ENCODE peak calls at places on chromosomes 4 and X, in seven cellular contexts. One of them, this sample, is unnamed.

GRCh38 chrX:635428-636192 is 5.0 kb downstream of the SHOX start:
- DNase-seq in GM13976: no peak
- DNase-seq in lung: no peak
- DNase-seq in suprapubic skin: no peak
- DNase-seq in WTC11: peak; percentile 66
- DNase-seq in body of pancreas: no peak
- DNase-seq in AG09309: no peak
- DNase-seq in this sample: no peak

GRCh38 chr4:130238121-130238520 is 1142.2 kb downstream of the C4orf33 start:
- DNase-seq in GM13976: no peak
- DNase-seq in lung: no peak
- DNase-seq in suprapubic skin: no peak
- DNase-seq in WTC11: no peak
- DNase-seq in body of pancreas: no peak
- DNase-seq in AG09309: no peak
- DNase-seq in this sample: no peak

GRCh38 chrX:136353519-136354095 is 52.8 kb downstream of the ADGRG4 start:
- DNase-seq in GM13976: no peak
- DNase-seq in lung: no peak
- DNase-seq in suprapubic skin: no peak
- DNase-seq in WTC11: no peak
- DNase-seq in body of pancreas: no peak
- DNase-seq in AG09309: no peak
- DNase-seq in this sample: no peak

GRCh38 chrX:69027181-69028005 is 137.9 kb downstream of the PJA1 start:
- DNase-seq in GM13976: peak; percentile 26
- DNase-seq in lung: peak; percentile 26
- DNase-seq in suprapubic skin: no peak
- DNase-seq in WTC11: no peak
- DNase-seq in body of pancreas: no peak
- DNase-seq in AG09309: no peak
- DNase-seq in this sample: peak; percentile 47

GRCh38 chr4:175811171-175811570 is 893 bp downstream of the GPM6A start:
- DNase-seq in GM13976: no peak
- DNase-seq in lung: no peak
- DNase-seq in suprapubic skin: no peak
- DNase-seq in WTC11: no peak
- DNase-seq in body of pancreas: no peak
- DNase-seq in AG09309: no peak
- DNase-seq in this sample: no peak

GRCh38 chrX:117707948-117708743 is 408.5 kb downstream of the KLHL13 start:
- DNase-seq in GM13976: no peak
- DNase-seq in lung: no peak
- DNase-seq in suprapubic skin: no peak
- DNase-seq in WTC11: no peak
- DNase-seq in body of pancreas: no peak
- DNase-seq in AG09309: no peak
- DNase-seq in this sample: no peak

GRCh38 chr4:74933562-74934015 is 673 bp downstream of the PARM1 start:
- DNase-seq in GM13976: no peak
- DNase-seq in lung: peak; percentile 29
- DNase-seq in suprapubic skin: no peak
- DNase-seq in WTC11: no peak
- DNase-seq in body of pancreas: peak; percentile 58
- DNase-seq in AG09309: no peak
- DNase-seq in this sample: peak; percentile 28

GRCh38 chr4:129144755-129145206 is 48.8 kb downstream of the C4orf33 start:
- DNase-seq in GM13976: no peak
- DNase-seq in lung: no peak
- DNase-seq in suprapubic skin: no peak
- DNase-seq in WTC11: no peak
- DNase-seq in body of pancreas: no peak
- DNase-seq in AG09309: peak; percentile 7
- DNase-seq in this sample: no peak

GRCh38 chr4:54586343-54586953 is 71.3 kb upstream of the KIT start:
- DNase-seq in GM13976: no peak
- DNase-seq in lung: no peak
- DNase-seq in suprapubic skin: no peak
- DNase-seq in WTC11: no peak
- DNase-seq in body of pancreas: no peak
- DNase-seq in AG09309: peak; percentile 71
- DNase-seq in this sample: no peak

GRCh38 chr4:7428261-7429068 is 6.3 kb downstream of the PSAPL1 start:
- DNase-seq in GM13976: no peak
- DNase-seq in lung: no peak
- DNase-seq in suprapubic skin: peak; percentile 40
- DNase-seq in WTC11: peak; percentile 41
- DNase-seq in body of pancreas: peak; percentile 1
- DNase-seq in AG09309: no peak
- DNase-seq in this sample: peak; percentile 16

GRCh38 chr4:126221262-126221661 is 906.5 kb downstream of the FAT4 start:
- DNase-seq in GM13976: no peak
- DNase-seq in lung: no peak
- DNase-seq in suprapubic skin: no peak
- DNase-seq in WTC11: no peak
- DNase-seq in body of pancreas: no peak
- DNase-seq in AG09309: no peak
- DNase-seq in this sample: no peak

GRCh38 chr4:126221717-126222116 is 907.0 kb downstream of the FAT4 start:
- DNase-seq in GM13976: no peak
- DNase-seq in lung: no peak
- DNase-seq in suprapubic skin: no peak
- DNase-seq in WTC11: no peak
- DNase-seq in body of pancreas: no peak
- DNase-seq in AG09309: no peak
- DNase-seq in this sample: no peak

GRCh38 chr4:126223784-126224407 is 909.1 kb downstream of the FAT4 start:
- DNase-seq in GM13976: no peak
- DNase-seq in lung: no peak
- DNase-seq in suprapubic skin: no peak
- DNase-seq in WTC11: no peak
- DNase-seq in body of pancreas: no peak
- DNase-seq in AG09309: no peak
- DNase-seq in this sample: no peak
- TF ChIP-seq CTCF in GM13976: peak; percentile 9
- TF ChIP-seq CTCF in lung: no peak
- TF ChIP-seq CTCF in suprapubic skin: peak; percentile 23
- TF ChIP-seq CTCF in WTC11: peak; percentile 67
- TF ChIP-seq CTCF in body of pancreas: peak; percentile 47
- TF ChIP-seq CTCF in AG09309: peak; percentile 68
- TF ChIP-seq CTCF in this sample: peak; percentile 51

GRCh38 chrX:15567886-15568616 is 32.7 kb downstream of the ACE2 start:
- DNase-seq in GM13976: no peak
- DNase-seq in lung: no peak
- DNase-seq in suprapubic skin: no peak
- DNase-seq in WTC11: no peak
- DNase-seq in body of pancreas: no peak
- DNase-seq in AG09309: no peak
- DNase-seq in this sample: no peak
- TF ChIP-seq CTCF in GM13976: no peak
- TF ChIP-seq CTCF in lung: no peak
- TF ChIP-seq CTCF in suprapubic skin: no peak
- TF ChIP-seq CTCF in WTC11: no peak
- TF ChIP-seq CTCF in body of pancreas: peak; percentile 24
- TF ChIP-seq CTCF in AG09309: peak; percentile 38
- TF ChIP-seq CTCF in this sample: no peak

DNA sequence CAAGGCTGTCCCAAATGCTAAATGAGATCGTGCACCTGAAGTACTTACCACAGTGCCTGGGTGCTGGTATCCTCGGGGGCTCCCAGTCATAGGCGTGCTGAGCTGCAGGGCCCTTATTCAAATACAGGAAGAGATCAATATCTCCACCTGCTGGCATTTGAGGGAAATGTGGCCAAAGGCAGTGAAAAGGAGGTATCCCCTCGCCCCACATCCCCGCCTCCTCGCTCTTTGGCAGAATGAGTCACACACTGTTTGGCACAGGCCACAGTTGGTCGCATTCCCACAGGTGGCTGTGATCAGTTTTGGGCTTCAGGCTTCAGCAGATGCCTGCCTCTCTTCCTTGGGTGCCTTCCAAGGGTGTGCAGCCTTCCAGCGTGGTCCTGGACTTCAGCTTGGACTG is 28.4 kb downstream of the ZNF185 start:
- DNase-seq in GM13976: peak; percentile 73
- DNase-seq in lung: no peak
- DNase-seq in suprapubic skin: no peak
- DNase-seq in WTC11: peak; percentile 57
- DNase-seq in body of pancreas: peak; percentile 83
- DNase-seq in AG09309: no peak
- DNase-seq in this sample: peak; percentile 37
- TF ChIP-seq CTCF in GM13976: peak; percentile 43
- TF ChIP-seq CTCF in lung: no peak
- TF ChIP-seq CTCF in suprapubic skin: peak; percentile 17
- TF ChIP-seq CTCF in WTC11: no peak
- TF ChIP-seq CTCF in body of pancreas: no peak
- TF ChIP-seq CTCF in AG09309: peak; percentile 59
- TF ChIP-seq CTCF in this sample: no peak

GRCh38 chr4:39044364-39044946 is 12.2 kb upstream of the TMEM156 start:
- DNase-seq in GM13976: peak; percentile 90
- DNase-seq in lung: peak; percentile 93
- DNase-seq in suprapubic skin: peak; percentile 95
- DNase-seq in WTC11: peak; percentile 93
- DNase-seq in body of pancreas: peak; percentile 94
- DNase-seq in AG09309: peak; percentile 32
- DNase-seq in this sample: peak; percentile 87
- TF ChIP-seq CTCF in GM13976: no peak
- TF ChIP-seq CTCF in lung: no peak
- TF ChIP-seq CTCF in suprapubic skin: no peak
- TF ChIP-seq CTCF in WTC11: no peak
- TF ChIP-seq CTCF in body of pancreas: no peak
- TF ChIP-seq CTCF in AG09309: no peak
- TF ChIP-seq CTCF in this sample: no peak

DNA sequence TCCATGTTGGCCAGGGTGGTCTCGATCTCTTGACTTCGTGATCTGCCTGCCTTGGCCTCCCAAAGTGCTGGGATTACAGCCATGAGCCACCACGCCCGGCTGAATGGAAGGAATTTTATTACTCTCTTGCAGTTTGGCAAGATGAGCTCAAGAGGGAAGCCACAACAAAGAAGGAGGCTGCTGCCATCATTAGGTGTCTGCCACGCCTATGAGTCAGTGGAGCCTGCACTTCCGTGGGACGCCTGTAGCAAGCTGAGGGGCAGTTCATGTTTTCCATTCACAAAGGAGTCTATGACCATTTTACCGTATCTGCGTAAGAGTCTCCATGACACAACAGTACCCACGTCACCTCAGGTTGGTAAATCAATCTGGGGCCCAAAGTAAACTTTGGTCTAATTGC is 51.2 kb upstream of the CHRNA9 start:
- DNase-seq in GM13976: peak; percentile 40
- DNase-seq in lung: no peak
- DNase-seq in suprapubic skin: no peak
- DNase-seq in WTC11: no peak
- DNase-seq in body of pancreas: no peak
- DNase-seq in AG09309: no peak
- DNase-seq in this sample: no peak
- TF ChIP-seq CTCF in GM13976: no peak
- TF ChIP-seq CTCF in lung: no peak
- TF ChIP-seq CTCF in suprapubic skin: no peak
- TF ChIP-seq CTCF in WTC11: no peak
- TF ChIP-seq CTCF in body of pancreas: no peak
- TF ChIP-seq CTCF in AG09309: no peak
- TF ChIP-seq CTCF in this sample: no peak

GRCh38 chr4:15331930-15332329 is 95.9 kb upstream of the C1QTNF7 start:
- DNase-seq in GM13976: no peak
- DNase-seq in lung: no peak
- DNase-seq in suprapubic skin: no peak
- DNase-seq in WTC11: no peak
- DNase-seq in body of pancreas: no peak
- DNase-seq in AG09309: no peak
- DNase-seq in this sample: no peak
- TF ChIP-seq CTCF in GM13976: no peak
- TF ChIP-seq CTCF in lung: no peak
- TF ChIP-seq CTCF in suprapubic skin: no peak
- TF ChIP-seq CTCF in WTC11: no peak
- TF ChIP-seq CTCF in body of pancreas: no peak
- TF ChIP-seq CTCF in AG09309: no peak
- TF ChIP-seq CTCF in this sample: no peak

GRCh38 chrX:18725316-18725943 is 18.0 kb downstream of the PPEF1 start:
- DNase-seq in GM13976: no peak
- DNase-seq in lung: no peak
- DNase-seq in suprapubic skin: no peak
- DNase-seq in WTC11: no peak
- DNase-seq in body of pancreas: no peak
- DNase-seq in AG09309: no peak
- DNase-seq in this sample: no peak
- TF ChIP-seq CTCF in GM13976: no peak
- TF ChIP-seq CTCF in lung: no peak
- TF ChIP-seq CTCF in suprapubic skin: no peak
- TF ChIP-seq CTCF in WTC11: no peak
- TF ChIP-seq CTCF in body of pancreas: no peak
- TF ChIP-seq CTCF in AG09309: no peak
- TF ChIP-seq CTCF in this sample: no peak

DNA sequence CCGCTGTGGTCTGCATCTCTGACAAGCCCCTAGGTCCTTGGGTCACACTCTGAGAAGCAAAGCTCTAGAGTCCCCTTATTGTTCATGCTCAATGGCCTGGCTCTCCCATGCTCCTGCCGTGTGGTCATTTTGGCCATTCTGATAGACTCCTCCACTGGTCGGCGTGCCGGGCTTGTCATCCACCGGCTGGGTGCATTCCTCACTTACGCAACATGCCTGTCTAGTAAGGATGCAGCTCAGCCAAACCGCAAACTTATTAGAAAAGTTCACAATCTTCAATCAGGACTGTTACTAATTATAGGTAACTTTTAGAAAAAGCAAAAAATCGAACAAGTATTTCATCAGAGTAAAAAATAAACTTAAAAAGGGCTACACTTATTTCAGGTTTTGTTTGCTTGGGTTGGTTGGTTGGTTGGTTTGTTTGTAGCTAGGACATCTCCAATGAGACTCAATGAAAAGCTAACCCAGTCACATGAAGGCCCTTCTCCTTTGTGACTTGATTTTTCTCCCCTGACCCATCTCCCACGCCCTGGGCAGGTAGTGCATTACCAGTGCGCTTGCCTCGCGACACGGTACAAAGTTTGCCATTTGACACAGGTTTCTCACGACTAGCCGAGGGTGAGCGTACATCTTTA is 41.0 kb downstream of the IRF2 start:
- DNase-seq in GM13976: no peak
- DNase-seq in lung: no peak
- DNase-seq in suprapubic skin: no peak
- DNase-seq in WTC11: no peak
- DNase-seq in body of pancreas: no peak
- DNase-seq in AG09309: peak; percentile 13
- DNase-seq in this sample: no peak
- TF ChIP-seq CTCF in GM13976: no peak
- TF ChIP-seq CTCF in lung: no peak
- TF ChIP-seq CTCF in suprapubic skin: no peak
- TF ChIP-seq CTCF in WTC11: no peak
- TF ChIP-seq CTCF in body of pancreas: no peak
- TF ChIP-seq CTCF in AG09309: no peak
- TF ChIP-seq CTCF in this sample: no peak